ENCODE peak calls at places on chromosomes 2 and 18, in ten cellular contexts. J is breast epithelium, E is A549, Y is H54, X is GM12892, N is sigmoid colon, K is Peyer's patch, T is ovary, L is GM12878, F is heart left ventricle. S is an unnamed sample.

GRCh38 chr2:231615058-231615671 is 22.5 kb downstream of the TEX44 start:
- DNase-seq in T (peak; percentile 44), N (peak; percentile 74), E (no peak), X (no peak), Y (no peak), L (no peak), K (no peak), J (no peak), F (peak; percentile 42), S (peak; percentile 81)

GRCh38 chr2:208511016-208511415 is 104.4 kb downstream of the PTH2R start:
- DNase-seq in K (no peak), L (no peak), Y (no peak), J (no peak), X (no peak), T (no peak), N (no peak), E (no peak), F (no peak), S (no peak)

GRCh38 chr2:46663614-46664013 is 184.2 kb downstream of the TMEM247 start:
- DNase-seq in E (no peak), Y (no peak), F (peak; percentile 65), T (no peak), K (no peak), L (no peak), J (no peak), X (no peak), N (peak; percentile 71), S (no peak)

GRCh38 chr2:98936133-98936916 is at the start of gene CRACDL:
- DNase-seq in Y (no peak), N (no peak), E (no peak), L (no peak), F (no peak), K (no peak), T (peak; percentile 43), J (no peak), X (no peak), S (no peak)

GRCh38 chr2:169798718-169799495 is at the start of gene SSB:
- DNase-seq in L (peak; percentile 85), J (peak; percentile 84), F (peak; percentile 96), Y (peak; percentile 88), X (peak; percentile 80), T (peak; percentile 92), N (peak; percentile 95), K (peak; percentile 93), E (peak; percentile 96), S (peak; percentile 98)

GRCh38 chr2:112623913-112624777 is 21.6 kb upstream of the SLC20A1 start:
- DNase-seq in T (no peak), E (peak; percentile 73), F (peak; percentile 67), Y (no peak), J (no peak), N (peak; percentile 68), L (no peak), K (peak; percentile 39), X (peak; percentile 39), S (no peak)

GRCh38 chr2:48269126-48269822 is 260.7 kb upstream of the STON1 start:
- DNase-seq in T (no peak), L (no peak), J (no peak), K (no peak), Y (no peak), X (no peak), F (no peak), N (no peak), E (no peak), S (no peak)

GRCh38 chr2:147288131-147288530 is 556.7 kb upstream of the ACVR2A start:
- DNase-seq in K (no peak), Y (no peak), N (no peak), E (no peak), X (no peak), F (no peak), L (no peak), J (no peak), T (no peak), S (no peak)

GRCh38 chr2:176270100-176270750 is 983 bp downstream of the MTX2 start:
- DNase-seq in Y (no peak), K (no peak), X (no peak), L (no peak), N (no peak), E (no peak), F (peak; percentile 29), J (no peak), T (no peak), S (no peak)

GRCh38 chr2:176268976-176269318 is 295 bp upstream of the MTX2 start:
- DNase-seq in F (no peak), L (no peak), E (no peak), Y (no peak), X (no peak), N (no peak), K (no peak), J (no peak), T (no peak), S (no peak)

GRCh38 chr2:176272870-176273269 is 3.6 kb downstream of the MTX2 start:
- DNase-seq in F (no peak), K (no peak), T (no peak), L (no peak), Y (no peak), E (no peak), N (no peak), J (no peak), X (no peak), S (no peak)

GRCh38 chr2:176269319-176270099 is at the start of gene MTX2:
- DNase-seq in J (peak; percentile 61), L (peak; percentile 19), N (peak; percentile 80), K (peak; percentile 58), X (peak; percentile 68), Y (peak; percentile 72), E (peak; percentile 83), F (peak; percentile 84), T (peak; percentile 78), S (peak; percentile 95)
- TF ChIP-seq POLR2A in J (no peak), L (peak; percentile 97), N (peak; percentile 44), K (peak; percentile 61), X (peak; percentile 90), Y (peak; percentile 80), E (peak; percentile 90), F (no peak), T (peak; percentile 32), S (no peak)

GRCh38 chr18:812123-812672 is at the start of gene YES1:
- DNase-seq in X (peak; percentile 75), F (peak; percentile 90), K (peak; percentile 50), J (peak; percentile 76), N (peak; percentile 90), L (no peak), E (peak; percentile 76), T (peak; percentile 87), Y (peak; percentile 68), S (peak; percentile 92)

GRCh38 chr18:813405-814071 is 1.5 kb upstream of the YES1 start:
- DNase-seq in T (no peak), J (no peak), K (no peak), E (no peak), X (no peak), L (no peak), F (no peak), Y (no peak), N (no peak), S (no peak)

GRCh38 chr18:811192-812122 is 585 bp downstream of the YES1 start:
- DNase-seq in L (no peak), K (no peak), J (peak; percentile 60), T (peak; percentile 76), X (no peak), F (peak; percentile 57), Y (peak; percentile 15), N (peak; percentile 73), E (no peak), S (peak; percentile 89)

GRCh38 chr18:814300-815084 is 2.5 kb upstream of the YES1 start:
- DNase-seq in K (no peak), T (no peak), E (no peak), Y (no peak), L (no peak), N (no peak), J (no peak), F (no peak), X (no peak), S (no peak)

DNA sequence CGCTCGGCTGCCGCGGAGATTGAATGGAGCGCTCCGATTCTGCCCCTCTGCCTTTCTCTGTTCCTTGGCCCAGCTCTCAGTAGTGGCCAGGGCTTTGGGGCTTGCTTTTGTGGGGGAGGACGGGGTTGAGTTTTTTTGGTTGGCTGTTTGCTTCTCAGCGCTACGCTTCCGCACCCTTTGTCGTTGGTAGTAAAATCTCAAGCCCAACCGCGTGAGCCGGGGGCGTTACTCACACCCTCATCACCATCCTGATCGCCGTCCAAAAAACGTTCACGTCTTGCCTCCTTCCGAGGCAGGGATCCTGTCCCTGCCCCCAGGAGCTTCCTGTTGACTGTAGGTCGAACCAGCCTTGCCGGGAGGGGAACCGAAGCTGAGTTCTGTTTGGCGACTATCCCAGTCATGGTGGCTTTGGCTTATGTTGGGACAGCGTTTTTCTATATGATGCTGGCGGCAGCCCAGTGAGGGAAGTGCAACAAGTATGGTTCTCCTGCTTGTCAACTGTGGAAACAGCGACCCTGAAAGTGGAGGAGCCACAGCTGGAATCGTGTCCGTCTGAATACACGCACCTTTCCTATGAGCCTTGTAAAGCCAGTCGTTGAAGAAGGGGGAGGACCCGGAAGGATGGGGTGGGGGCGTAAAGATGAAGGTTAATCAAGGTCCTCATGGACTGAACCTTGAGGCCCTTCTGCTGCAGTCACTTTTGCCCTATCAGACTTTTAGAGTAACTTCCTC is 797 bp upstream of the YES1 start:
- DNase-seq in L (peak; percentile 39), J (peak; percentile 69), F (peak; percentile 86), X (no peak), Y (peak; percentile 56), N (peak; percentile 93), E (peak; percentile 70), T (peak; percentile 84), K (peak; percentile 58), S (peak; percentile 91)
- TF ChIP-seq POLR2A in L (peak; percentile 63), J (no peak), F (no peak), X (peak; percentile 8), Y (no peak), N (peak; percentile 40), E (no peak), T (no peak), K (no peak), S (no peak)

GRCh38 chr2:9673914-9674481 is 43.2 kb upstream of the YWHAQ start:
- DNase-seq in T (no peak), K (no peak), J (no peak), F (no peak), L (no peak), X (no peak), E (no peak), N (no peak), Y (no peak), S (no peak)
- TF ChIP-seq POLR2A in T (no peak), K (no peak), J (no peak), F (no peak), L (no peak), X (no peak), E (no peak), N (no peak), Y (no peak), S (no peak)

GRCh38 chr2:237487496-237487895 is 445 bp downstream of the MLPH start:
- DNase-seq in X (no peak), Y (no peak), E (no peak), J (peak; percentile 54), T (no peak), L (no peak), F (no peak), K (no peak), N (no peak), S (peak; percentile 63)

GRCh38 chr2:237486334-237486818 is 675 bp upstream of the MLPH start:
- DNase-seq in F (no peak), Y (no peak), J (no peak), K (no peak), E (peak; percentile 63), X (no peak), N (no peak), T (no peak), L (no peak), S (peak; percentile 56)

GRCh38 chr2:237485844-237486243 is 1.2 kb upstream of the MLPH start:
- DNase-seq in X (no peak), N (no peak), K (no peak), Y (no peak), E (peak; percentile 61), L (no peak), F (no peak), T (no peak), J (no peak), S (no peak)

GRCh38 chr2:237488295-237488694 is 1.2 kb downstream of the MLPH start:
- DNase-seq in K (no peak), Y (no peak), E (peak; percentile 80), T (no peak), J (peak; percentile 51), F (no peak), X (no peak), N (no peak), L (no peak), S (peak; percentile 41)

DNA sequence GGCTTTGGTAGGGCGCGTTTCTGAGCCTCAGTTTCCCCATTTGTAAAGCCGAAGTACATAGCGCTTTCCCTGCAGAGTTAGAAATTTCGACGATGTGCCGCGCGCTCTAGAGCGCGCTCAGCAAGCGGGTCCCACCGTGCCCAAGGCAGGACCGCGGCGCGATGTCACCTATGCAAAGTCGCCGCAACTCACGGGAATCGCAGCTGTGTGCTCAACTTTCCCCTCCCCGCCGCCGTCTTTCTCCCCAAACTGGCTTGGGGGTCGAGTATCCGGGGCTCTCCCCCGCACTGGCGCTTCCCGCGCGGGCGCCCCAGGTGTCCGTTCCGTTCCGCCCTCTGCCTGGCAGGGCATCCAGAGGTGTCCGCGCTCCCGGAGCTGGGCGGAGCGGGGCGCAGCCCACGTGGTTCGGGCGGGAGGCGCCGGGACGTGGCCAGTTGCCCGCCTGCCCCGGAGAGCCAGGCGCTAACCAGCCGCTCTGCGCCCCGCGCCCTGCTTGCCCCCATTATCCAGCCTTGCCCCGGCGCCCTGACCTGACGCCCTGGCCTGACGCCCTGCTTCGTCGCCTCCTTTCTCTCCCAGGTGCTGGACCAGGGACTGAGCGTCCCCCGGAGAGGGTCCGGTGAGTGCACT is at the start of gene MLPH:
- DNase-seq in L (no peak), E (peak; percentile 78), K (no peak), J (peak; percentile 78), N (no peak), X (no peak), F (peak; percentile 65), T (peak; percentile 68), Y (peak; percentile 68), S (peak; percentile 68)
- TF ChIP-seq POLR2A in L (no peak), E (peak; percentile 53), K (peak; percentile 33), J (peak; percentile 32), N (peak; percentile 31), X (no peak), F (no peak), T (no peak), Y (peak; percentile 73), S (no peak)

S was measured in spleen.